ENCODE peak calls at places on chromosomes 12 and 14, in four cellular contexts. V, H, Q and C are unnamed samples.

GRCh38 chr12:110533607-110534006 is 31.5 kb downstream of the RAD9B start:
- DNase-seq in H (no peak), V (no peak), Q (peak), C (peak)

GRCh38 chr12:44875417-44875953 is 630 bp downstream of the NELL2 start:
- DNase-seq in V (peak), H (no peak), Q (no peak), C (no peak)

GRCh38 chr14:49619730-49620129 is 696 bp downstream of the RPL36AL start:
- DNase-seq in H (no peak), Q (no peak), V (no peak), C (no peak)

GRCh38 chr12:39931857-39932256 is 174.0 kb downstream of the SLC2A13 start:
- DNase-seq in H (no peak), V (no peak), Q (no peak), C (peak)

GRCh38 chr12:48061943-48062719 is 43.7 kb downstream of the SENP1 start:
- DNase-seq in H (no peak), V (no peak), Q (peak), C (no peak)

GRCh38 chr12:53063708-53064612 is 14.1 kb downstream of the TNS2 start:
- DNase-seq in V (no peak), H (no peak), Q (no peak), C (no peak)

GRCh38 chr12:131803995-131804521 is 24.1 kb upstream of the MMP17 start:
- DNase-seq in Q (peak), V (no peak), H (no peak), C (peak)

GRCh38 chr12:122563361-122563760 is 36.3 kb downstream of the KNTC1 start:
- DNase-seq in Q (no peak), V (no peak), H (no peak), C (no peak)

GRCh38 chr12:38662851-38663250 is 242.5 kb downstream of the CPNE8 start:
- DNase-seq in H (no peak), V (no peak), Q (no peak), C (peak)

GRCh38 chr14:104238424-104239184 is 100.2 kb downstream of the KIF26A start:
- DNase-seq in V (no peak), H (no peak), Q (no peak), C (no peak)

GRCh38 chr14:81471062-81471461 is 62.6 kb downstream of the SEL1L start:
- DNase-seq in H (no peak), V (no peak), Q (no peak), C (no peak)

GRCh38 chr14:100849432-100849831 is 23.5 kb downstream of the MEG3 start:
- DNase-seq in H (no peak), Q (no peak), V (no peak), C (peak)

GRCh38 chr14:58822856-58823255 is 185.1 kb downstream of the DACT1 start:
- DNase-seq in H (no peak), Q (no peak), V (no peak), C (no peak)

GRCh38 chr14:30005114-30005698 is 77.6 kb upstream of the PRKD1 start:
- DNase-seq in V (no peak), Q (peak), H (peak), C (peak)

GRCh38 chr12:18967814-18968213 is 161.7 kb upstream of the PLEKHA5 start:
- DNase-seq in V (no peak), Q (no peak), H (no peak), C (no peak)

GRCh38 chr12:120720234-120720968 is 5.2 kb upstream of the ACADS start:
- DNase-seq in V (no peak), Q (peak), H (peak), C (peak)

GRCh38 chr14:58907803-58908202 is 270.0 kb downstream of the DACT1 start:
- DNase-seq in V (no peak), H (no peak), Q (peak), C (no peak)